ENCODE peak calls at places on chromosomes 13 and 19, in four cellular contexts. One of them, this sample, is unnamed.

GRCh38 chr19:51691122-51692064 is 1.7 kb upstream of the SPACA6 start:
- DNase-seq in effector memory CD4-positive, alpha-beta T cell: no peak
- DNase-seq in stimulated activated effector memory CD8-positive, alpha-beta T cell treated with anti-CD3 and anti-CD28 coated beads, Interleukin-12 subunit alpha, Interleukin-12 subunit beta, amount 100 ng/mL, for 72 hours: no peak
- DNase-seq in GM12892: no peak
- DNase-seq in this sample: no peak

GRCh38 chr19:447816-448546 is 12.9 kb downstream of the SHC2 start:
- DNase-seq in stimulated activated effector memory CD8-positive, alpha-beta T cell treated with anti-CD3 and anti-CD28 coated beads, Interleukin-12 subunit alpha, Interleukin-12 subunit beta, amount 100 ng/mL, for 72 hours: no peak
- DNase-seq in GM12892: no peak
- DNase-seq in effector memory CD4-positive, alpha-beta T cell: no peak
- DNase-seq in this sample: no peak

GRCh38 chr13:98879127-98879520 is 98.7 kb downstream of the DOCK9 start:
- DNase-seq in effector memory CD4-positive, alpha-beta T cell: no peak
- DNase-seq in GM12892: no peak
- DNase-seq in stimulated activated effector memory CD8-positive, alpha-beta T cell treated with anti-CD3 and anti-CD28 coated beads, Interleukin-12 subunit alpha, Interleukin-12 subunit beta, amount 100 ng/mL, for 72 hours: no peak
- DNase-seq in this sample: no peak

GRCh38 chr19:6826281-6826920 is 53.9 kb downstream of the VAV1 start:
- DNase-seq in GM12892: no peak
- DNase-seq in stimulated activated effector memory CD8-positive, alpha-beta T cell treated with anti-CD3 and anti-CD28 coated beads, Interleukin-12 subunit alpha, Interleukin-12 subunit beta, amount 100 ng/mL, for 72 hours: no peak
- DNase-seq in effector memory CD4-positive, alpha-beta T cell: no peak
- DNase-seq in this sample: no peak

GRCh38 chr19:9883231-9883758 is 48.2 kb downstream of the PIN1 start:
- DNase-seq in effector memory CD4-positive, alpha-beta T cell: no peak
- DNase-seq in GM12892: no peak
- DNase-seq in stimulated activated effector memory CD8-positive, alpha-beta T cell treated with anti-CD3 and anti-CD28 coated beads, Interleukin-12 subunit alpha, Interleukin-12 subunit beta, amount 100 ng/mL, for 72 hours: no peak
- DNase-seq in this sample: no peak

GRCh38 chr13:24004142-24004541 is 106.8 kb upstream of the C1QTNF9B start:
- DNase-seq in effector memory CD4-positive, alpha-beta T cell: no peak
- DNase-seq in GM12892: no peak
- DNase-seq in stimulated activated effector memory CD8-positive, alpha-beta T cell treated with anti-CD3 and anti-CD28 coated beads, Interleukin-12 subunit alpha, Interleukin-12 subunit beta, amount 100 ng/mL, for 72 hours: no peak
- DNase-seq in this sample: no peak

GRCh38 chr13:83867708-83868107 is 14.6 kb downstream of the SLITRK1 start:
- DNase-seq in GM12892: no peak
- DNase-seq in effector memory CD4-positive, alpha-beta T cell: no peak
- DNase-seq in stimulated activated effector memory CD8-positive, alpha-beta T cell treated with anti-CD3 and anti-CD28 coated beads, Interleukin-12 subunit alpha, Interleukin-12 subunit beta, amount 100 ng/mL, for 72 hours: no peak
- DNase-seq in this sample: no peak

GRCh38 chr19:2323707-2324106 is 4.7 kb downstream of the LSM7 start:
- DNase-seq in GM12892: no peak
- DNase-seq in effector memory CD4-positive, alpha-beta T cell: no peak
- DNase-seq in stimulated activated effector memory CD8-positive, alpha-beta T cell treated with anti-CD3 and anti-CD28 coated beads, Interleukin-12 subunit alpha, Interleukin-12 subunit beta, amount 100 ng/mL, for 72 hours: no peak
- DNase-seq in this sample: no peak

GRCh38 chr13:24270639-24271131 is 38.7 kb upstream of the C1QTNF9 start:
- DNase-seq in stimulated activated effector memory CD8-positive, alpha-beta T cell treated with anti-CD3 and anti-CD28 coated beads, Interleukin-12 subunit alpha, Interleukin-12 subunit beta, amount 100 ng/mL, for 72 hours: peak; percentile 79
- DNase-seq in GM12892: no peak
- DNase-seq in effector memory CD4-positive, alpha-beta T cell: peak; percentile 57
- DNase-seq in this sample: no peak

GRCh38 chr13:19605161-19605955 is 28.1 kb upstream of the MPHOSPH8 start:
- DNase-seq in GM12892: no peak
- DNase-seq in stimulated activated effector memory CD8-positive, alpha-beta T cell treated with anti-CD3 and anti-CD28 coated beads, Interleukin-12 subunit alpha, Interleukin-12 subunit beta, amount 100 ng/mL, for 72 hours: no peak
- DNase-seq in effector memory CD4-positive, alpha-beta T cell: no peak
- DNase-seq in this sample: no peak

GRCh38 chr13:22967669-22968068 is 213.1 kb upstream of the SGCG start:
- DNase-seq in effector memory CD4-positive, alpha-beta T cell: no peak
- DNase-seq in stimulated activated effector memory CD8-positive, alpha-beta T cell treated with anti-CD3 and anti-CD28 coated beads, Interleukin-12 subunit alpha, Interleukin-12 subunit beta, amount 100 ng/mL, for 72 hours: no peak
- DNase-seq in GM12892: no peak
- DNase-seq in this sample: no peak

GRCh38 chr19:49150106-49150943 is 4.9 kb downstream of the HRC start:
- DNase-seq in GM12892: no peak
- DNase-seq in stimulated activated effector memory CD8-positive, alpha-beta T cell treated with anti-CD3 and anti-CD28 coated beads, Interleukin-12 subunit alpha, Interleukin-12 subunit beta, amount 100 ng/mL, for 72 hours: peak; percentile 73
- DNase-seq in effector memory CD4-positive, alpha-beta T cell: no peak
- DNase-seq in this sample: peak; percentile 58

GRCh38 chr13:51453308-51453958 is 597 bp upstream of the INTS6 start:
- DNase-seq in stimulated activated effector memory CD8-positive, alpha-beta T cell treated with anti-CD3 and anti-CD28 coated beads, Interleukin-12 subunit alpha, Interleukin-12 subunit beta, amount 100 ng/mL, for 72 hours: peak; percentile 93
- DNase-seq in GM12892: peak; percentile 48
- DNase-seq in effector memory CD4-positive, alpha-beta T cell: peak; percentile 72
- DNase-seq in this sample: peak; percentile 58

GRCh38 chr13:101751488-101751887 is 299.0 kb downstream of the ITGBL1 start:
- DNase-seq in stimulated activated effector memory CD8-positive, alpha-beta T cell treated with anti-CD3 and anti-CD28 coated beads, Interleukin-12 subunit alpha, Interleukin-12 subunit beta, amount 100 ng/mL, for 72 hours: no peak
- DNase-seq in GM12892: no peak
- DNase-seq in effector memory CD4-positive, alpha-beta T cell: no peak
- DNase-seq in this sample: no peak

GRCh38 chr19:13117772-13118423 is at the start of gene NACC1:
- DNase-seq in effector memory CD4-positive, alpha-beta T cell: peak; percentile 79
- DNase-seq in GM12892: peak; percentile 97
- DNase-seq in stimulated activated effector memory CD8-positive, alpha-beta T cell treated with anti-CD3 and anti-CD28 coated beads, Interleukin-12 subunit alpha, Interleukin-12 subunit beta, amount 100 ng/mL, for 72 hours: peak; percentile 91
- DNase-seq in this sample: peak; percentile 97

GRCh38 chr13:31067416-31068118 is 94.1 kb downstream of the HSPH1 start:
- DNase-seq in GM12892: no peak
- DNase-seq in stimulated activated effector memory CD8-positive, alpha-beta T cell treated with anti-CD3 and anti-CD28 coated beads, Interleukin-12 subunit alpha, Interleukin-12 subunit beta, amount 100 ng/mL, for 72 hours: no peak
- DNase-seq in effector memory CD4-positive, alpha-beta T cell: no peak
- DNase-seq in this sample: no peak

GRCh38 chr13:20193142-20193923 is 595 bp upstream of the GJB2 start:
- DNase-seq in stimulated activated effector memory CD8-positive, alpha-beta T cell treated with anti-CD3 and anti-CD28 coated beads, Interleukin-12 subunit alpha, Interleukin-12 subunit beta, amount 100 ng/mL, for 72 hours: peak; percentile 54
- DNase-seq in effector memory CD4-positive, alpha-beta T cell: no peak
- DNase-seq in GM12892: no peak
- DNase-seq in this sample: no peak

GRCh38 chr13:111382877-111383276 is 62.4 kb downstream of the TEX29 start:
- DNase-seq in effector memory CD4-positive, alpha-beta T cell: no peak
- DNase-seq in GM12892: no peak
- DNase-seq in stimulated activated effector memory CD8-positive, alpha-beta T cell treated with anti-CD3 and anti-CD28 coated beads, Interleukin-12 subunit alpha, Interleukin-12 subunit beta, amount 100 ng/mL, for 72 hours: no peak
- DNase-seq in this sample: no peak

GRCh38 chr13:34000955-34001354 is 183.0 kb downstream of the RFC3 start:
- DNase-seq in stimulated activated effector memory CD8-positive, alpha-beta T cell treated with anti-CD3 and anti-CD28 coated beads, Interleukin-12 subunit alpha, Interleukin-12 subunit beta, amount 100 ng/mL, for 72 hours: no peak
- DNase-seq in GM12892: no peak
- DNase-seq in effector memory CD4-positive, alpha-beta T cell: no peak
- DNase-seq in this sample: no peak

GRCh38 chr13:42405665-42406390 is 133.9 kb downstream of the AKAP11 start:
- DNase-seq in effector memory CD4-positive, alpha-beta T cell: peak; percentile 28
- DNase-seq in GM12892: no peak
- DNase-seq in stimulated activated effector memory CD8-positive, alpha-beta T cell treated with anti-CD3 and anti-CD28 coated beads, Interleukin-12 subunit alpha, Interleukin-12 subunit beta, amount 100 ng/mL, for 72 hours: peak; percentile 82
- DNase-seq in this sample: no peak